ENCODE peak calls at places on chromosomes 6 and 20, in ten cellular contexts. M is Peyer's patch, J is fibroblast of the aortic adventitia, P is body of pancreas, V is stomach, W is breast epithelium, S is mammary epithelial cell, K is ovary, O is PC-9, H is cardiac muscle cell. R is an unnamed sample.

GRCh38 chr6:15774011-15774410 is 111.2 kb upstream of the DTNBP1 start:
- DNase-seq in P (no peak), M (no peak), K (no peak), V (no peak), O (no peak), H (no peak), J (no peak), W (no peak), S (no peak), R (no peak)

GRCh38 chr6:151765444-151765886 is 42.0 kb upstream of the ESR1 start:
- DNase-seq in S (peak), M (peak), V (no peak), O (peak), K (peak), W (no peak), P (peak), H (peak), J (peak), R (peak)

GRCh38 chr6:137750284-137750683 is 116.8 kb upstream of the TNFAIP3 start:
- DNase-seq in S (no peak), O (no peak), P (no peak), K (no peak), W (no peak), M (no peak), V (no peak), H (no peak), J (no peak), R (no peak)

GRCh38 chr20:62083312-62083711 is 17.6 kb upstream of the TAF4 start:
- DNase-seq in V (no peak), O (no peak), S (no peak), M (no peak), P (no peak), J (no peak), H (no peak), K (no peak), W (no peak), R (no peak)

GRCh38 chr20:1808101-1808500 is 87.1 kb upstream of the SIRPA start:
- DNase-seq in P (no peak), M (no peak), H (no peak), K (no peak), J (no peak), S (no peak), O (no peak), V (no peak), W (no peak), R (no peak)

GRCh38 chr6:21504790-21505189 is 88.8 kb upstream of the SOX4 start:
- DNase-seq in V (no peak), O (no peak), M (no peak), S (no peak), K (no peak), W (no peak), J (no peak), P (no peak), H (no peak), R (no peak)

GRCh38 chr6:11876934-11877433 is 98.4 kb upstream of the ADTRP start:
- DNase-seq in W (no peak), H (no peak), K (no peak), S (no peak), V (no peak), J (no peak), M (peak), O (no peak), P (no peak), R (peak)

GRCh38 chr6:85675030-85675819 is 32.5 kb upstream of the SYNCRIP start:
- DNase-seq in J (peak), S (peak), K (no peak), W (no peak), O (peak), M (no peak), P (no peak), V (no peak), H (peak), R (no peak)

GRCh38 chr20:2508631-2509467 is at the start of gene ZNF343:
- DNase-seq in S (peak), W (peak), M (peak), J (peak), K (peak), H (peak), O (peak), V (peak), P (peak), R (peak)

GRCh38 chr6:8953310-8953709 is 518.0 kb upstream of the SLC35B3 start:
- DNase-seq in J (no peak), H (no peak), W (no peak), K (no peak), O (no peak), P (no peak), V (no peak), S (no peak), M (no peak), R (no peak)

GRCh38 chr6:87820343-87820984 is 118.4 kb upstream of the AKIRIN2 start:
- DNase-seq in P (no peak), J (no peak), W (no peak), K (no peak), M (no peak), S (no peak), H (peak), O (no peak), V (no peak), R (no peak)
- TF ChIP-seq CTCF in P (no peak), J (no peak), W (no peak), K (no peak), M (no peak), S (no peak), H (no peak), O (no peak), V (no peak), R (no peak)

DNA sequence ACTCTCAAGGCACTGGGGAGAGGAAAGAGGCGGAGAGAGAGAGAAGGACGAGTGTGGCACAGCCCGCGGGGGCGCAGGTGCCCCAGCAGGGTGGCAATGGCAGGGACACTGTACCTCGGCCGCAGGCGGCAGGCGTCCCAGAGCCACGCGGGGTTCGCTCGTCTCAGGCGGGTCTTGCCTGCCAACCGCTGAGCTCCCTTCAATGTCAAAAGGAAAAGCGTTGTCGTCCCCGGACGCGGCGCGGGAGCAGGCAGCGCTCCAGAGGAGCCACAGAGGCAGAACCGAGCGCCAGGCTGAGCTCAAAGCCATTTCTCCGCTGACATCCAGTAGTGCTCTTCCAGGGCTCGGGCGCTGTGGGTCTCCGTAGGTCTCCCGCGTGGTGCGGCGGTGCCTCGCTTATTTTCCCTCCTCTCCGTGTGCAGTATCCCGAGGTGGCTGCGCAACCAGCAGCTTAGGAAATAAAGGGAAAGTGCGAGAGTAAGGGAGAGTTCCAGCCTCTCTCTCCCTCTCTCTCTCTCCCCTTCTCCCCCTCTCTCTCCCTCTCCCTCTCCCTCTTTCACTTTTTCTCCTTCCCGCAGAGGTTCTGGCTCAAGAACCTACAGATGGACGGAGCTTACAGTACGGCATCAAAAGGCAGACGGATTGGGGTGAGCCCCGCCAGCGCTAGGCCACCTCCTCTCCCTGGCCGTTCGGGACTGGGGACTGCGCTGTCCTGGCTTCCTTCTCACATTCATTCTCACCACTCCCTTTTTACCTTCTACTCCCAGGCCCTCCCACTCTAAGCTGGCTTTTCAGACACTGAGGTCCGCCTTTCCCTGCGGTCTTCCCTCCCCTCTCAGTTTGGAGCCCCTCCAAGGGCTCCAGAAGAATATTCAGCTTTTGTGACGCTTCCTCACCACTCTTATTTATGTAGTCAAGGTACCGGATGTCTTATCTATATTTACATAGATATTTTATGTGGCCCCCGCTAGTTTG is at the start of gene LAMA4:
- DNase-seq in O (peak), P (peak), M (no peak), V (peak), K (peak), H (peak), W (peak), S (peak), J (peak), R (peak)
- H3K4me3 ChIP-seq in O (peak), P (peak), M (peak), V (peak), K (peak), H (peak), W (peak), S (peak), J (peak), R (peak)

DNA sequence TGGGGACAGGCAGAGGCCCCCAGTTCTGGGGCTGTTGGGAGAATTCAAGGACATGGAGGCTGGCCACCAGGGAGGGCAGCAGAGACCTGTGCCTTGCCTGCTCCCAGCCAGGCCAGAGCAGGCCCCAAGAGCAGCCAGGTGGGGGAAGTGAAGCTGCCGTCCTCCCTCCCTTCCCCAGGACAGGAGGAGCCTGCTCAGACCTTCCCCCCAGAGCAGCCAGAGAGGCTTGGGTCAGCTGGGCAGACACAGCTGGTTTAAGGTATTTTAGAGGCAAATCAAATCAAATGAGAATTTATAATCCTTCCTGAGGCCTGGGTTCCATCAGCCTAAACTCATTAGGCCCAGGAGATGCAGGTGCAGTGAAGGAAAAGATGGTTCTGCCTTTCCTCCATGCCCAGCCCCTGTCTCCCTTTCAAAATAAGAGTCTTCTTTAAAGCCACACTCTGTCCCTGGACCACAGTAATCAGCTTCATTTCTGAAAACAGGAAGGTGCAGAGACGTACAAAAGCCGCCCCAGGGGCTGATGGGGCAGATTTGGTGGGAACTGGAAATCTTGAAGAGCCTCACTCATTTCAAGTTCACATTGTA is 21.7 kb downstream of the BMP7 start:
- DNase-seq in M (no peak), P (no peak), V (no peak), H (no peak), J (no peak), W (no peak), O (no peak), K (no peak), S (no peak), R (no peak)
- TF ChIP-seq CTCF in M (no peak), P (no peak), V (no peak), H (no peak), J (no peak), W (no peak), O (peak), K (no peak), S (no peak), R (peak)

GRCh38 chr6:79525272-79526100 is 11.7 kb downstream of the LCA5 start:
- DNase-seq in V (no peak), M (no peak), O (peak), K (no peak), P (peak), S (peak), H (peak), W (no peak), J (peak), R (no peak)
- H3K4me3 ChIP-seq in V (no peak), M (no peak), O (peak), K (no peak), P (no peak), S (no peak), H (no peak), W (peak), J (no peak), R (no peak)

GRCh38 chr6:89590133-89590532 is 48.4 kb downstream of the LYRM2 start:
- DNase-seq in O (no peak), J (no peak), H (no peak), P (no peak), V (no peak), W (no peak), S (no peak), K (no peak), M (no peak), R (no peak)
- TF ChIP-seq CTCF in O (no peak), J (no peak), H (no peak), P (no peak), V (no peak), W (no peak), S (no peak), K (no peak), M (no peak), R (no peak)

GRCh38 chr20:17594443-17594842 is 24.6 kb downstream of the DSTN start:
- DNase-seq in S (peak), P (peak), O (peak), V (peak), M (no peak), W (peak), J (peak), K (no peak), H (peak), R (no peak)
- H3K4me3 ChIP-seq in S (no peak), P (no peak), O (peak), V (no peak), M (no peak), W (no peak), J (no peak), K (no peak), H (no peak), R (no peak)

DNA sequence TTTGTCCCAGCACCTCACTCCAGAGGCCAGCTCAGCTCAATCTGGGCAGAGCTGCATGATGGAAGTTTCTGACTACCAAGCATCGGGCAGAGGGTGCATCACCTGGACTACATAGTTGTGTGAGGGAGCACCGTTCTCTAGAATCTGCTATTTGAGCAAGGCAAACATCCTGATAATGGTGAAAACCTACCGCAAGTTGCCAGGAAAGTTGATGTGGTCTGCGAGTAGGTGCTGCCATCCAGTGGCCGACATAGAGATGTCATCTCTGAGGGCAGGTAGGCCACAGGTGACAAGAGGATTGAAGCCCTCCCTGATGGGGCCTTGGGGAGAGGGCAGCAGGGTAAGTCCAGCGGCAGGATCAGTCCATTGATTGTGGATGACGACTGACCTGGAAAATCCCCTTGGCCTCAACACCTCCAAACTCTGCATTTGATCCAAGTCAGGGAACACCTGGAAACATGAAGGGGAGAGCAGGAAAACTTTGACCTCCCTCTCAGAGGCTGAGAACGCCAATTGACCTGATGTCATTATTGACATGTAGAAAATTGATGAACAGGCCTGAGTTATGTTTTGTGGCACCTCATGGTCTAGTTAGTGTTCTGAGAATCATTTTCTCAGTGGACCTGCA is 3.9 kb upstream of the LPA start:
- DNase-seq in M (no peak), J (no peak), S (peak), P (peak), O (no peak), K (no peak), H (no peak), W (no peak), V (peak), R (peak)
- TF ChIP-seq CTCF in M (peak), J (no peak), S (peak), P (peak), O (peak), K (no peak), H (no peak), W (no peak), V (peak), R (peak)

GRCh38 chr20:50788045-50788867 is 6.6 kb upstream of the BCAS4 start:
- DNase-seq in W (no peak), S (peak), J (peak), V (no peak), P (peak), K (peak), H (peak), M (no peak), O (peak), R (no peak)

GRCh38 chr20:50792708-50793574 is 1.9 kb upstream of the BCAS4 start:
- DNase-seq in K (no peak), M (no peak), P (no peak), V (no peak), S (no peak), H (no peak), J (peak), W (no peak), O (no peak), R (no peak)

GRCh38 chr20:50788868-50789125 is 6.1 kb upstream of the BCAS4 start:
- DNase-seq in K (no peak), J (peak), W (no peak), S (no peak), H (peak), P (no peak), O (no peak), M (no peak), V (no peak), R (no peak)

GRCh38 chr20:50789968-50790650 is 4.8 kb upstream of the BCAS4 start:
- DNase-seq in P (no peak), M (no peak), K (no peak), H (no peak), W (no peak), S (no peak), O (no peak), V (no peak), J (no peak), R (no peak)

DNA sequence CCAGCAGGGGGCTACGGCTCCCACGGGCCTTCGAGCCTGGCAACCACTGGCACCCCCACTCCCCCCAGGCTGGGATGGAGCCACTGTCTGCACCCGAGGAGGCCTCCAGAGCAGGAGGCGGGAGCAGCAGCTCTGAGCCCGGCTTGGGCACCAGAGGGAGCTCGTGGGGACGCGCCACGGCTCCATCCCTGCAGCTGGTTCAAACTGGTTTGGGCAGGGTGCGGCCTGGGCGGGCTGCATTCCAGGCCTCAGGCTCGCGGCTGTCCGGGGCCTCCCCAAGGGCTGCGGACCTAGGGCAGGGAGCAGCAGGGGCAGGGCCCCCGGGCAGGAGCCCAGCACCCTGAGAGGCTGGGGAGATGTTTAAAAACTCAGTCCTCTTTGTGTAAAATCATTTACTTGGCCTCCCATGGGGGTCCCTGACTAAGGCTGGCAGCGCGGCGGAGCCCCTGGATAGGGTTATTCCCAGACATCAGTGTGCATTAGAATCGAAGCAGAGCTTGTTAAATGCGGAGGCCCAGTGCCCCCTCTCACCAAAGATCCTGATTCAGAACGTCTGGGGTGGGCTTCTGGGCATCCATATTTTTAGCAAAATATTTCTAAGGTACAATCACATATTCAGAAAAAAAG is 4.1 kb upstream of the BCAS4 start:
- DNase-seq in H (peak), V (peak), P (peak), W (peak), O (peak), M (peak), S (peak), K (peak), J (peak), R (peak)
- H3K4me3 ChIP-seq in H (no peak), V (peak), P (no peak), W (peak), O (peak), M (no peak), S (no peak), K (no peak), J (no peak), R (no peak)

GRCh38 chr20:44448753-44449546 is 26.7 kb upstream of the TTPAL start:
- DNase-seq in H (peak), O (no peak), S (no peak), P (no peak), J (no peak), M (no peak), W (no peak), K (no peak), V (no peak), R (peak)
- TF ChIP-seq CTCF in H (peak), O (peak), S (peak), P (no peak), J (no peak), M (peak), W (no peak), K (no peak), V (no peak), R (peak)

DNA sequence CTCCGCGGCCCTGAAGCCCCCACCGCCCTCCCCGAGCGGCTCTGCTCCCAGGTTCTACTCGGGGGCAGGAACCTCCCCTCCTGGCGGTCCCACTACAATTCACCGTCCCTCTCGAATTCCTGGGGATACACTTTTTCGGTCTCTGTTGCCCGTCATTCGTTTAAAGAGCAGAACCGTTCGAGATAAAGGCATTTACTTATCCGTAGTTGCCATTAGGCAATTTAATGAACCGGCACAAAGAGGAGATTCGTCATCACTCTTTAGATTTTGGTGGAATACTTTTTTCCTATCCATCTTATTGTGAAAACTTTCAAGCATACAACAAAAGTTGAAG is 1.1 kb upstream of the CD24 start:
- DNase-seq in H (peak), V (no peak), O (peak), S (peak), J (peak), M (no peak), K (no peak), P (no peak), W (no peak), R (no peak)
- H3K4me3 ChIP-seq in H (peak), V (peak), O (peak), S (peak), J (peak), M (peak), K (peak), P (peak), W (peak), R (peak)